ENCODE peak calls at places on chromosomes 11 and 22, in eight cellular contexts. Y is sigmoid colon, C is left ventricle myocardium inferior, P is GM23338, M is hepatocyte, X is cardiac muscle cell, I is PC-9, B is suprapubic skin. L is an unnamed sample.

GRCh38 chr11:109954534-109954933 is 138.7 kb upstream of the ZC3H12C start:
- DNase-seq in Y (no peak), C (no peak), P (no peak), M (no peak), X (no peak), I (no peak), B (no peak), L (no peak)

GRCh38 chr11:1206391-1207271 is 16.2 kb upstream of the MUC5B start:
- DNase-seq in Y (peak; percentile 48), C (no peak), P (no peak), M (no peak), X (no peak), I (no peak), B (peak; percentile 77), L (peak; percentile 11)

GRCh38 chr11:57072640-57073039 is 83.9 kb downstream of the OR5AK2 start:
- DNase-seq in Y (no peak), C (no peak), P (no peak), M (peak; percentile 46), X (peak; percentile 96), I (peak; percentile 98), B (no peak), L (no peak)

GRCh38 chr22:50608996-50609395 is 8.4 kb downstream of the MAPK8IP2 start:
- DNase-seq in Y (no peak), C (no peak), P (no peak), M (no peak), X (no peak), I (no peak), B (no peak), L (no peak)

GRCh38 chr11:119897576-119897975 is 168.6 kb upstream of the NECTIN1 start:
- DNase-seq in Y (no peak), C (no peak), P (no peak), M (no peak), X (no peak), I (no peak), B (no peak), L (no peak)

GRCh38 chr11:117175104-117175503 is 3.4 kb upstream of the SIDT2 start:
- DNase-seq in Y (no peak), C (no peak), P (no peak), M (no peak), X (no peak), I (no peak), B (no peak), L (no peak)

GRCh38 chr11:130211781-130212401 is 52.3 kb downstream of the ST14 start:
- DNase-seq in Y (peak; percentile 48), C (no peak), P (no peak), M (no peak), X (no peak), I (no peak), B (peak; percentile 64), L (peak; percentile 37)

GRCh38 chr11:7281083-7281482 is 29.4 kb downstream of the SYT9 start:
- DNase-seq in Y (no peak), C (no peak), P (peak; percentile 37), M (peak; percentile 29), X (no peak), I (peak; percentile 54), B (no peak), L (no peak)

GRCh38 chr11:6703247-6704063 is 20.3 kb upstream of the MRPL17 start:
- DNase-seq in Y (no peak), C (peak; percentile 26), P (peak; percentile 78), M (peak; percentile 76), X (peak; percentile 86), I (peak; percentile 48), B (no peak), L (peak; percentile 57)

GRCh38 chr11:71215372-71215965 is 36.9 kb downstream of the SHANK2 start:
- DNase-seq in Y (peak; percentile 41), C (no peak), P (no peak), M (no peak), X (no peak), I (no peak), B (no peak), L (no peak)

GRCh38 chr11:2885017-2885675 is 429 bp downstream of the CDKN1C start:
- DNase-seq in Y (peak; percentile 86), C (peak; percentile 63), P (peak; percentile 73), M (peak; percentile 87), X (peak; percentile 66), I (no peak), B (no peak), L (peak; percentile 63)

GRCh38 chr11:99513368-99513767 is 492.6 kb downstream of the CNTN5 start:
- DNase-seq in Y (no peak), C (no peak), P (no peak), M (no peak), X (no peak), I (no peak), B (no peak), L (no peak)

GRCh38 chr22:20567371-20567847 is 60.0 kb downstream of the MED15 start:
- DNase-seq in Y (no peak), C (peak; percentile 6), P (no peak), M (no peak), X (no peak), I (peak; percentile 98), B (no peak), L (peak; percentile 22)

GRCh38 chr22:29882716-29883044 is 294 bp upstream of the MTMR3 start:
- DNase-seq in Y (no peak), C (no peak), P (no peak), M (no peak), X (no peak), I (no peak), B (no peak), L (no peak)

GRCh38 chr22:23218867-23219251 is 38.5 kb downstream of the BCR start:
- DNase-seq in Y (no peak), C (peak; percentile 58), P (peak; percentile 70), M (peak; percentile 73), X (peak; percentile 71), I (no peak), B (no peak), L (no peak)
- H3K27ac ChIP-seq in Y (peak overlapping the region; percentile 66), C (peak overlapping the region; percentile 61), P (no peak overlapping the region), M (peak overlapping the region; percentile 86), X (peak overlapping the region; percentile 76), I (no peak overlapping the region), B (peak overlapping the region; percentile 46), L (peak overlapping the region; percentile 1)

GRCh38 chr11:94870422-94870821 is 102.3 kb downstream of the AMOTL1 start:
- DNase-seq in Y (no peak), C (no peak), P (no peak), M (no peak), X (no peak), I (no peak), B (no peak), L (no peak)

GRCh38 chr11:94868468-94868867 is 100.3 kb downstream of the AMOTL1 start:
- DNase-seq in Y (no peak), C (no peak), P (no peak), M (no peak), X (no peak), I (no peak), B (no peak), L (no peak)

GRCh38 chr11:94873910-94874575 is 99.3 kb downstream of the CWC15 start:
- DNase-seq in Y (no peak), C (no peak), P (no peak), M (no peak), X (peak; percentile 21), I (no peak), B (no peak), L (no peak)

GRCh38 chr11:94869186-94869585 is 101.0 kb downstream of the AMOTL1 start:
- DNase-seq in Y (no peak), C (no peak), P (no peak), M (no peak), X (no peak), I (no peak), B (no peak), L (no peak)

DNA sequence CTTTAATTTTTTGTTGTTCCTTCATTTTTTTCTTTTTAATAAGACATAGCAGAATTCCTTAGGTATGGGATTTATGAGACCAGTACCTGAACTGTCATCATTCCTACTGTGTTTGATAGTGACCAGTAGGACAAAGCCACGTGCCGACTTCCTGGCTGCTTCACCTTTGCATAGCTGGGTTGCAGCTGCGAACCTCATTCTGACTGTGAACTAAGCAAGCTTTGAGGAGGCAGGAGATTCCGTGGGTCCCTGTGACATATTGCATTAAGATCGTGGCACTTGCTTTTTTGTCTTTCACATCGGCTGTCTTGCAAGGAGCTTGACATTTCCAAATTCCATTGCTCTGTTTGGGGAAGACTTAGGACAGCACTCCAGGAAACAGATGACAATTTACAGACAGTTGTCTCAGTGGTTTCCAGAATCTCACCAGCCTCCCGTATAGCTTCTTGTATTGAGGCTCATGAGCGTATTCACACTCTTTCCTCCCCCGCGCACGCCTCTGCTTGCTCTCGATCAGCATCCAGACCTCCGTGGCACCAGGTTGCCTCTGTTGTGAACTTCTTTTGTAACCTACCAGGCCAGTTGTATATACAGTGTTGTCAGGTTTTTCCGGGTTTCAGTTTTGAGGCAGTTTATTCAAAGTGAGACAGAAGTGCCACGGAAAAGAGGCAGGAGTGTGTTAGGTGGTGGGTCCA is 101.7 kb downstream of the CWC15 start:
- DNase-seq in Y (no peak), C (no peak), P (no peak), M (no peak), X (no peak), I (no peak), B (no peak), L (no peak)
- H3K4me3 ChIP-seq in Y (no peak overlapping the region), C (no peak overlapping the region), P (no peak overlapping the region), M (no peak overlapping the region), X (no peak overlapping the region), I (no peak overlapping the region), B (no peak overlapping the region), L (no peak overlapping the region)

DNA sequence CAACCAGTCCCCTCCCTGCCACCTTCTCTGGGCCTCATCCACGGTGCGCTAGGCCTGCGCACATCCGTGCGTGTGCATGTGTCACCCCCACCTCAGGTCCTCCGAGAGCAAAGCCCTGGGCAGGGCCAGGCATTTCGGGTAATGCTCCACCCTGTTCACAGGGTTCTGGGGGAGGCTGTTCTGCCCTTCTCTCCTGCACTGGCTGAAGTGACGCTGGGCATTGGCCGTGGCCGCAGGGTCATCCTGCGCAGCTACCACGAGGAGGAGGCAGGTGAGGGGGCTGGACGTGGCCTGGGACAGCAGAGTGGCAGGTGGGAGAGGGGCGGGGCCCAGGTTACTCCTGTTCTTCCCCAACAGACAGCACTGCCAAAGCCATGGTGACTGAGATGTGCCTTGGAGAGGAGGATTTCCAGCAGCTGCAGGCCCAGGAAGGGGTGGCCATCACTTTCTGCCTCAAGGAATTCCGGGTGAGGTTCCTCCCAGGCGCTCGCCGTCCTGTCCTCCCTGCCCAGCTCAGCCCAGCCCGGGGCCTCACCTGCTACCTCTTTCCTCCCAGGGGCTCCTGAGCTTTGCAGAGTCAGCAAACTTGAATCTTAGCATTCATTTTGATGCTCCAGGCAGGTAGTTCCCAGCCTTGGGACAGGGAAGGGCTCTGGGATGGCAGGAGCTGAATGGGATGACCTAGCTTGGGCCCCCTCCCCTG is 3.9 kb downstream of the RAD9A start:
- DNase-seq in Y (no peak), C (no peak), P (no peak), M (no peak), X (no peak), I (no peak), B (no peak), L (no peak)
- H3K27ac ChIP-seq in Y (no peak overlapping the region), C (no peak overlapping the region), P (peak overlapping the region; percentile 63), M (no peak overlapping the region), X (no peak overlapping the region), I (no peak overlapping the region), B (no peak overlapping the region), L (no peak overlapping the region)

DNA sequence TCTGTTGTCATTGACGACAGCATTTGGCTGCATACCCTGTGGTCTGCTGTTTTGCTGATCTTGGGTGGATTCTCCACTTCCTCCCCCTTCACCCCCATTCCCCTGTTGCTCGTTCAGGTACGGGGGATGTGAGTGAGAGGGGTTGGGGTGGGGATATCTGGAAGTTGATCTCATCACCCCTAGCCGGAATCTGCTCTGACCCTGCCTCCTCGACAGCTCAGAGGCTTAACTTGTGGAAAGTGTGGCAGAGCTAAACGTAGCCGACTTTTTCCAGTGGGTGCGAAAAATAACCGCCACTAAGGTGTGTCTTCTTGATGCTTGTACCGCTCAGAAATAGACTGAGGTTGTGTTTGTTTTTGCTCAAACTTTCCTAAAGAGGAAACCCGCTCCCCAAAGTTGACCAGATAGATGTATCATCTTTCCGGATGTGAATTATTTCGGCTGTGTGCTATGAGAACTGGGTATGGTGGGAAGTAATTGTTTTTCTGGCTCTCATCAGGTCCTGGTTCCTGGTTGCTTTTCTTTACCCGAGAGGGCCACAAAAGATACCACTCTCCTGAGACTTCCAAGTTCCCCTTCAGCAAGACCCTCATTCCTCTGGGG is 6.6 kb downstream of the ZBTB16 start:
- DNase-seq in Y (peak; percentile 63), C (no peak), P (no peak), M (no peak), X (no peak), I (no peak), B (no peak), L (no peak)
- H3K4me3 ChIP-seq in Y (peak overlapping the region; percentile 68), C (peak overlapping the region; percentile 100), P (no peak overlapping the region), M (no peak overlapping the region), X (no peak overlapping the region), I (no peak overlapping the region), B (peak overlapping the region; percentile 91), L (no peak overlapping the region)

L was measured in right lobe of liver.